ENCODE peak calls at places on chromosomes 5 and 9, in five cellular contexts. H is AG09309, Q is aorta, F is RWPE1, W is HFF-Myc. M is an unnamed sample.

GRCh38 chr5:172426086-172426485 is 28.2 kb downstream of the SH3PXD2B start:
- DNase-seq in Q (no peak), F (no peak), W (no peak), H (no peak), M (no peak)

GRCh38 chr5:56569576-56569975 is 245.8 kb upstream of the MAP3K1 start:
- DNase-seq in H (no peak), W (no peak), Q (no peak), F (peak; percentile 20), M (no peak)

GRCh38 chr5:372911-373709 is 51.6 kb downstream of the AHRR start:
- DNase-seq in W (no peak), F (no peak), Q (peak; percentile 45), H (no peak), M (no peak)

GRCh38 chr9:79973627-79974026 is 401.9 kb downstream of the TLE4 start:
- DNase-seq in F (no peak), Q (no peak), W (no peak), H (no peak), M (no peak)

GRCh38 chr5:502325-503079 is 21.7 kb downstream of the SLC9A3 start:
- DNase-seq in H (no peak), F (no peak), W (no peak), Q (no peak), M (no peak)

GRCh38 chr9:37300620-37301368 is 121.7 kb upstream of the GRHPR start:
- DNase-seq in W (no peak), F (no peak), H (no peak), Q (no peak), M (no peak)

GRCh38 chr9:86303316-86303975 is 21.1 kb upstream of the ISCA1 start:
- DNase-seq in W (no peak), H (no peak), F (peak; percentile 61), Q (no peak), M (no peak)

GRCh38 chr9:131817073-131817472 is 77.2 kb upstream of the RAPGEF1 start:
- DNase-seq in H (no peak), Q (no peak), W (no peak), F (no peak), M (no peak)

GRCh38 chr9:132584616-132585560 is 2.5 kb downstream of the BARHL1 start:
- DNase-seq in F (peak; percentile 55), Q (no peak), W (no peak), H (no peak), M (no peak)

GRCh38 chr9:95481000-95481399 is 35.8 kb downstream of the PTCH1 start:
- DNase-seq in Q (no peak), W (no peak), H (no peak), F (no peak), M (no peak)

GRCh38 chr9:18910858-18911257 is 122.2 kb downstream of the SAXO1 start:
- DNase-seq in Q (no peak), H (no peak), F (no peak), W (no peak), M (no peak)

GRCh38 chr5:139658501-139658927 is 10.4 kb downstream of the CXXC5 start:
- DNase-seq in H (no peak), W (no peak), Q (peak; percentile 82), F (no peak), M (no peak)

GRCh38 chr5:151676719-151677118 is 10.0 kb downstream of the SPARC start:
- DNase-seq in W (no peak), Q (no peak), F (no peak), H (no peak), M (no peak)

GRCh38 chr9:115691097-115691496 is 462.5 kb upstream of the PAPPA start:
- DNase-seq in W (peak; percentile 82), H (peak; percentile 98), F (peak; percentile 91), Q (no peak), M (peak; percentile 93)

GRCh38 chr5:151659001-151659754 is 27.5 kb downstream of the SPARC start:
- DNase-seq in F (peak; percentile 88), W (no peak), Q (peak; percentile 89), H (no peak), M (no peak)